ENCODE peak calls at places on chromosomes 1 and 21, in ten cellular contexts. B is K562; J is transverse colon; P is CD4-positive, alpha-beta T cell; F is fibroblast of mammary gland; V is Caco-2; M is WTC11; N is keratinocyte; Q is Calu3; D is GM23338. U is an unnamed sample.

GRCh38 chr1:28986296-28986910 is 72.0 kb downstream of the EPB41 start:
- DNase-seq in M (no peak), N (no peak), B (no peak), Q (no peak), V (no peak), P (no peak), J (no peak), F (no peak), D (no peak), U (no peak)

GRCh38 chr1:234973426-234974250 is 155.0 kb downstream of the TOMM20 start:
- DNase-seq in Q (no peak), M (no peak), D (no peak), F (no peak), V (no peak), J (no peak), N (no peak), B (no peak), P (no peak), U (no peak)

GRCh38 chr21:46098303-46099141 is 610 bp downstream of the COL6A2 start:
- DNase-seq in B (no peak), M (peak; percentile 45), F (peak; percentile 27), J (peak; percentile 10), N (no peak), Q (no peak), P (peak; percentile 13), V (no peak), D (peak; percentile 62), U (no peak)

GRCh38 chr1:241336335-241336734 is 20.7 kb downstream of the RGS7 start:
- DNase-seq in B (no peak), J (no peak), N (no peak), Q (peak; percentile 21), P (no peak), M (no peak), D (no peak), V (no peak), F (peak; percentile 59), U (no peak)

GRCh38 chr1:221739677-221740025 is 2.2 kb downstream of the DUSP10 start:
- DNase-seq in B (no peak), M (no peak), Q (no peak), F (no peak), P (no peak), D (no peak), V (no peak), J (no peak), N (no peak), U (no peak)

GRCh38 chr1:1347663-1348419 is 1.4 kb downstream of the DVL1 start:
- DNase-seq in P (no peak), N (no peak), Q (peak; percentile 54), F (no peak), J (peak; percentile 82), D (no peak), M (peak; percentile 63), V (no peak), B (peak; percentile 55), U (no peak)

GRCh38 chr1:3659093-3659492 is 6.8 kb downstream of the TP73 start:
- DNase-seq in P (no peak), F (no peak), D (no peak), V (no peak), B (no peak), Q (no peak), N (no peak), J (no peak), M (no peak), U (no peak)

GRCh38 chr1:7407980-7408770 is 362.9 kb upstream of the VAMP3 start:
- DNase-seq in D (no peak), J (no peak), N (no peak), Q (no peak), F (no peak), B (no peak), V (no peak), M (no peak), P (no peak), U (peak; percentile 0)

GRCh38 chr1:44681905-44682900 is 7.7 kb downstream of the ARMH1 start:
- DNase-seq in P (no peak), J (no peak), Q (peak; percentile 52), B (no peak), F (no peak), D (peak; percentile 68), M (peak; percentile 28), V (no peak), N (no peak), U (no peak)

GRCh38 chr1:41521766-41522165 is 37.3 kb upstream of the EDN2 start:
- DNase-seq in J (no peak), Q (no peak), B (no peak), D (peak; percentile 46), V (no peak), F (no peak), N (no peak), M (no peak), P (no peak), U (no peak)

GRCh38 chr1:15758953-15759661 is 512 bp downstream of the FBLIM1 start:
- DNase-seq in M (peak; percentile 35), V (no peak), B (peak; percentile 41), D (peak; percentile 58), Q (no peak), F (no peak), J (no peak), P (no peak), N (no peak), U (no peak)

GRCh38 chr1:42966688-42967609 is 8.3 kb upstream of the SLC2A1 start:
- DNase-seq in V (no peak), M (peak; percentile 32), Q (peak; percentile 92), F (peak; percentile 93), J (peak; percentile 78), B (peak; percentile 82), P (no peak), D (peak; percentile 57), N (peak; percentile 95), U (no peak)

DNA sequence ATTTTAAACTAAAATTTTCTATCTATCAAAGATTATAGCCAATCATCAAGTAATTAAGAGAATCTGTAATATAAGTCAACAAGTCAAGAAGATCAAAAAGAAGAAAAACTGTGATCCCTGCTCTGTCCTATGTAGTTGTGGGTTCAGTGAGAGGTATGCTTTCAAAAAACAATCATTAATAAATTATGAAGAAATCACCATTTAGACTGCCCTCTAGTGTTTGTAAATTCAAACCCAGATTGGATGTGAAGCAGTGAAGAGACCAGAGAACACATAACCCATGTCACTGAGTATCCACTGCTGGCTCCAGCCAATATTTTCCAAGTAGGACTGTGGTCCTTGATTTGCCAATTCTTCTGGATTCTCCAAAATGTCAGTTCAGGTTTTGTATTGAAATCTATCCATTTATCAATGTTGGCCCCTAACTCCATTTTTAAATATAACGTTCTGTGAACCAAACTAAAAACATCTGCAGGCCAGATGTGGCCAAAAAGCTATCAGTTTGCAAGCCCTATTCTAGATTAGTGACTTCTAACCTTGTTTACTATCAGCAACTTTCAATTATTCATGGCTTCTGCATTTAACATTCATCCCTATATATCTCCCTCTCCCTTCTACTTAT is 467.5 kb upstream of the CXADR start:
- DNase-seq in P (no peak), B (no peak), V (peak; percentile 15), Q (no peak), D (peak; percentile 38), F (peak; percentile 65), J (no peak), M (no peak), N (no peak), U (no peak)
- TF ChIP-seq CTCF in P (no peak), B (no peak), V (peak; percentile 33), Q (peak; percentile 25), D (peak; percentile 68), F (peak; percentile 60), J (no peak), M (no peak), N (peak; percentile 13), U (peak; percentile 64)

DNA sequence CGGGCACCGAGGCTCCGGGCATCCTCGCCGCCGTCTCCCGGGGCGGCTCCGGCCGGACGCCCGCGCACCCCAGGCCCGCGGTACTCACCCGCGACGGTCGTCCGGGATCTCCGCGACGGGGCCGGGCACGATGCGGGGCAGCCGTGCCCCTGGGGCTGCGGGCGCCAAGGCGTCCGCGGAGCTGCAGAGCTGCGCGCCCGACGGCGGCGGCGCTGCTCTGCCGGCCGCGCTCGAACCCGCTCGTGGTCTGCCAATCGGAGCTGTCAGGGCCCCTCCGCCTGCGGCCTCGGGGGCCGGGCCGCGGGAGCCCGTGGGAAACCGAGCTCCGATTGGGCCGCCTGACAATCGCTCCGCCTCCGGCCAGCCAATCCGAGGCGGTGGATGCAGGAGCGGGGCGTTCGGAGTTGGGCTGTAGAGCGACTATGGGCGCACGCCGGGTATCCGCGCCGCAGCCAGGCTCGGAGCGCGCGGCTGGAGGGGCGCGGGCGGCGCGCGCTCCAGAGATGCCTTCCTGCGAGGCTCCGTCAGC is 100.6 kb upstream of the SOD1 start:
- DNase-seq in V (peak; percentile 94), N (peak; percentile 35), D (peak; percentile 97), P (peak; percentile 88), F (peak; percentile 90), Q (peak; percentile 91), B (no peak), M (peak; percentile 96), J (peak; percentile 89), U (peak; percentile 92)
- TF ChIP-seq CTCF in V (peak; percentile 16), N (peak; percentile 62), D (no peak), P (no peak), F (no peak), Q (no peak), B (no peak), M (no peak), J (peak; percentile 10), U (peak; percentile 52)

DNA sequence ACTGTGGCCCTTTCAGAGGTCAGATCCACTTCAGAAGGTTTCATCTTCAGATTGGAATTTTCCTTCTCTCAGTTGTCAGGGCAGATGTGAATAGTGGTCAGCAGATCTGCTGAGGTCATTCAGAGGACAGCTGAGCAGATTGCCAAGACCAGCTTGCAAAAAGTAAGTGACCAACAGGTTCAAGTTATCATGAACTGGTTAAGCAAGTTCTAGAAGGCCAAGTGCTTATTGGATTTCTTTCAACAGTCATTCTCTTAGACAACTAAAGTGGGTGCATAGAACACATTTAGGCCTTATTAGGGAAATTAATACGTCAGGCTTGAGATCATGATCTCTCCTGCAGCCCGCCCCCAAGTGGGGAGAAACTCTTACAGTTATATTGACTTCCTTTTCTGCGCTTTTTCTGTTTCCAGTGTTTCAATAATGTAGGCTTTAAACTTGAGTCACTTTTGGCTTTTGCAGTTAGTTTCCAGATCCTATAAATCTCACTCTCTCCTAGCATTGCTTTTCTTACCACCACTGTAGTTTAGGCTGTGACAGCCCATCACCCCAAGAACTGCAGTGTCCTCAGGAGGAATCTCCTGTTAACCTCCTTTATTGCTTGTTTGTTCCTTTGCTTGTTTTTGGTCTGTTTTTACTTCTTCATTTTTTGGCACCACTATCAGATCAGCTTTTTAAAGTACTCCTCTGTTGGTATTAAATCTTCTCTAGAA is 96.4 kb downstream of the C1orf21 start:
- DNase-seq in N (no peak), J (peak; percentile 38), P (no peak), Q (peak; percentile 62), B (no peak), D (no peak), F (peak; percentile 90), M (no peak), V (no peak), U (no peak)
- TF ChIP-seq CTCF in N (no peak), J (no peak), P (no peak), Q (peak; percentile 39), B (no peak), D (peak; percentile 35), F (peak; percentile 29), M (no peak), V (no peak), U (no peak)

DNA sequence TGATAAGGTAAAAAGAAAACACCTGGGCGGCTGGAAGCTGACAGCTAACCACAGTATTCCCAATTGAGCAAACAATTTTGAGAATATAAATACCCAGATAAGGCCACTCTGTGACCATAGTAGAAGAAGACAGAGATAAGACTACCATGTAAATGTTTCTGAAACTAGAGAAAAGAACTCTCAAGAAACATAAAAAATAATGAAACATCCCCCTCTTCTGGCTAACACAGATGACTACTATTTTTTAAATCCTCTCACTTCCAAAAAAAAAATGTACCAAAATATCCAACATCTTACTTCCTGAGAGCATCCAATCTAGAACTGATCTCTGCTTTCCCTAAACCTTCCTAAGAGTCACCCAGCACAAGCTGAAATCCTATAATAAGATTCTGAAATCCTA is 125.9 kb downstream of the HFM1 start:
- DNase-seq in F (peak; percentile 31), P (no peak), Q (no peak), M (no peak), B (no peak), D (peak; percentile 67), N (no peak), J (no peak), V (no peak), U (no peak)
- TF ChIP-seq CTCF in F (peak; percentile 30), P (no peak), Q (no peak), M (no peak), B (no peak), D (peak; percentile 74), N (no peak), J (peak; percentile 16), V (no peak), U (peak; percentile 72)

U was measured in neural crest cell.